ENCODE peak calls at places on chromosomes 7 and 10, in nine cellular contexts. One of them, this sample, is unnamed.

GRCh38 chr7:116591202-116592040 is 66.6 kb downstream of the CAV1 start:
- DNase-seq in activated CD4-positive, alpha-beta T cell treated with anti-CD3 and anti-CD28 coated beads for 36 hours: no peak
- DNase-seq in HepG2: no peak
- DNase-seq in GM12892: no peak
- DNase-seq in left ventricle myocardium inferior: no peak
- DNase-seq in RPMI8226: peak; percentile 32
- DNase-seq in Ammon's horn: peak; percentile 15
- DNase-seq in retinal pigment epithelial cell: no peak
- DNase-seq in psoas muscle: no peak
- DNase-seq in this sample: peak; percentile 44

GRCh38 chr7:23530901-23531793 is 634 bp downstream of the TRA2A start:
- DNase-seq in psoas muscle: peak; percentile 31
- DNase-seq in activated CD4-positive, alpha-beta T cell treated with anti-CD3 and anti-CD28 coated beads for 36 hours: peak; percentile 79
- DNase-seq in HepG2: peak; percentile 35
- DNase-seq in RPMI8226: peak; percentile 51
- DNase-seq in retinal pigment epithelial cell: no peak
- DNase-seq in left ventricle myocardium inferior: peak; percentile 42
- DNase-seq in Ammon's horn: peak; percentile 51
- DNase-seq in GM12892: peak; percentile 35
- DNase-seq in this sample: peak; percentile 42

GRCh38 chr10:116740971-116741370 is 1.4 kb downstream of the HSPA12A start:
- DNase-seq in HepG2: no peak
- DNase-seq in Ammon's horn: peak; percentile 21
- DNase-seq in left ventricle myocardium inferior: no peak
- DNase-seq in GM12892: no peak
- DNase-seq in RPMI8226: no peak
- DNase-seq in activated CD4-positive, alpha-beta T cell treated with anti-CD3 and anti-CD28 coated beads for 36 hours: no peak
- DNase-seq in psoas muscle: no peak
- DNase-seq in retinal pigment epithelial cell: no peak
- DNase-seq in this sample: no peak

GRCh38 chr7:140478361-140479061 is 794 bp downstream of the MKRN1 start:
- DNase-seq in retinal pigment epithelial cell: peak; percentile 8
- DNase-seq in Ammon's horn: peak; percentile 22
- DNase-seq in HepG2: no peak
- DNase-seq in activated CD4-positive, alpha-beta T cell treated with anti-CD3 and anti-CD28 coated beads for 36 hours: peak; percentile 65
- DNase-seq in GM12892: peak; percentile 38
- DNase-seq in psoas muscle: peak; percentile 37
- DNase-seq in RPMI8226: peak; percentile 77
- DNase-seq in left ventricle myocardium inferior: peak; percentile 27
- DNase-seq in this sample: peak; percentile 46

GRCh38 chr10:11242443-11243386 is 225.0 kb downstream of the CELF2 start:
- DNase-seq in Ammon's horn: peak; percentile 47
- DNase-seq in retinal pigment epithelial cell: no peak
- DNase-seq in left ventricle myocardium inferior: peak; percentile 77
- DNase-seq in GM12892: no peak
- DNase-seq in psoas muscle: peak; percentile 39
- DNase-seq in HepG2: no peak
- DNase-seq in RPMI8226: peak; percentile 92
- DNase-seq in activated CD4-positive, alpha-beta T cell treated with anti-CD3 and anti-CD28 coated beads for 36 hours: peak; percentile 72
- DNase-seq in this sample: peak; percentile 25

GRCh38 chr10:36383349-36383748 is 741.3 kb upstream of the FZD8 start:
- DNase-seq in Ammon's horn: no peak
- DNase-seq in RPMI8226: no peak
- DNase-seq in activated CD4-positive, alpha-beta T cell treated with anti-CD3 and anti-CD28 coated beads for 36 hours: no peak
- DNase-seq in left ventricle myocardium inferior: no peak
- DNase-seq in psoas muscle: no peak
- DNase-seq in HepG2: no peak
- DNase-seq in GM12892: no peak
- DNase-seq in retinal pigment epithelial cell: no peak
- DNase-seq in this sample: no peak

GRCh38 chr10:59654007-59654406 is 55.6 kb downstream of the SLC16A9 start:
- DNase-seq in retinal pigment epithelial cell: no peak
- DNase-seq in psoas muscle: no peak
- DNase-seq in left ventricle myocardium inferior: no peak
- DNase-seq in HepG2: no peak
- DNase-seq in RPMI8226: peak; percentile 46
- DNase-seq in Ammon's horn: no peak
- DNase-seq in activated CD4-positive, alpha-beta T cell treated with anti-CD3 and anti-CD28 coated beads for 36 hours: no peak
- DNase-seq in GM12892: no peak
- DNase-seq in this sample: no peak

GRCh38 chr7:148650232-148650858 is 48.4 kb upstream of the CUL1 start:
- DNase-seq in HepG2: no peak
- DNase-seq in Ammon's horn: no peak
- DNase-seq in activated CD4-positive, alpha-beta T cell treated with anti-CD3 and anti-CD28 coated beads for 36 hours: no peak
- DNase-seq in psoas muscle: no peak
- DNase-seq in retinal pigment epithelial cell: no peak
- DNase-seq in GM12892: no peak
- DNase-seq in RPMI8226: no peak
- DNase-seq in left ventricle myocardium inferior: no peak
- DNase-seq in this sample: no peak

GRCh38 chr7:91266931-91267557 is 2.8 kb downstream of the FZD1 start:
- DNase-seq in activated CD4-positive, alpha-beta T cell treated with anti-CD3 and anti-CD28 coated beads for 36 hours: no peak
- DNase-seq in RPMI8226: no peak
- DNase-seq in psoas muscle: no peak
- DNase-seq in Ammon's horn: no peak
- DNase-seq in HepG2: no peak
- DNase-seq in left ventricle myocardium inferior: no peak
- DNase-seq in GM12892: no peak
- DNase-seq in retinal pigment epithelial cell: no peak
- DNase-seq in this sample: no peak

GRCh38 chr7:153445641-153446040 is 606.6 kb upstream of the DPP6 start:
- DNase-seq in activated CD4-positive, alpha-beta T cell treated with anti-CD3 and anti-CD28 coated beads for 36 hours: no peak
- DNase-seq in HepG2: no peak
- DNase-seq in psoas muscle: no peak
- DNase-seq in left ventricle myocardium inferior: no peak
- DNase-seq in retinal pigment epithelial cell: no peak
- DNase-seq in Ammon's horn: no peak
- DNase-seq in GM12892: no peak
- DNase-seq in RPMI8226: no peak
- DNase-seq in this sample: no peak

GRCh38 chr10:119608316-119609155 is 11.8 kb upstream of the TIAL1 start:
- DNase-seq in Ammon's horn: peak; percentile 78
- DNase-seq in retinal pigment epithelial cell: no peak
- DNase-seq in HepG2: peak; percentile 36
- DNase-seq in psoas muscle: peak; percentile 43
- DNase-seq in left ventricle myocardium inferior: peak; percentile 32
- DNase-seq in RPMI8226: peak; percentile 43
- DNase-seq in GM12892: no peak
- DNase-seq in activated CD4-positive, alpha-beta T cell treated with anti-CD3 and anti-CD28 coated beads for 36 hours: peak; percentile 59
- DNase-seq in this sample: peak; percentile 60

GRCh38 chr10:86377797-86378146 is 11.2 kb upstream of the GRID1 start:
- DNase-seq in RPMI8226: no peak
- DNase-seq in GM12892: no peak
- DNase-seq in activated CD4-positive, alpha-beta T cell treated with anti-CD3 and anti-CD28 coated beads for 36 hours: no peak
- DNase-seq in left ventricle myocardium inferior: no peak
- DNase-seq in HepG2: no peak
- DNase-seq in retinal pigment epithelial cell: no peak
- DNase-seq in psoas muscle: no peak
- DNase-seq in Ammon's horn: no peak
- DNase-seq in this sample: no peak

GRCh38 chr10:89250814-89251416 is 660 bp downstream of the LIPA start:
- DNase-seq in left ventricle myocardium inferior: no peak
- DNase-seq in RPMI8226: no peak
- DNase-seq in psoas muscle: no peak
- DNase-seq in Ammon's horn: peak; percentile 38
- DNase-seq in retinal pigment epithelial cell: no peak
- DNase-seq in HepG2: peak; percentile 18
- DNase-seq in GM12892: no peak
- DNase-seq in activated CD4-positive, alpha-beta T cell treated with anti-CD3 and anti-CD28 coated beads for 36 hours: no peak
- DNase-seq in this sample: peak; percentile 77

GRCh38 chr7:149686001-149686400 is 87.4 kb downstream of the ZNF467 start:
- DNase-seq in Ammon's horn: no peak
- DNase-seq in GM12892: no peak
- DNase-seq in HepG2: no peak
- DNase-seq in RPMI8226: no peak
- DNase-seq in activated CD4-positive, alpha-beta T cell treated with anti-CD3 and anti-CD28 coated beads for 36 hours: no peak
- DNase-seq in retinal pigment epithelial cell: no peak
- DNase-seq in left ventricle myocardium inferior: no peak
- DNase-seq in psoas muscle: no peak
- DNase-seq in this sample: no peak

GRCh38 chr7:24945899-24946298 is 34.1 kb downstream of the OSBPL3 start:
- DNase-seq in RPMI8226: no peak
- DNase-seq in Ammon's horn: no peak
- DNase-seq in activated CD4-positive, alpha-beta T cell treated with anti-CD3 and anti-CD28 coated beads for 36 hours: no peak
- DNase-seq in GM12892: no peak
- DNase-seq in left ventricle myocardium inferior: no peak
- DNase-seq in HepG2: no peak
- DNase-seq in psoas muscle: no peak
- DNase-seq in retinal pigment epithelial cell: no peak
- DNase-seq in this sample: no peak

GRCh38 chr7:107450970-107451369 is 18.9 kb upstream of the GPR22 start:
- DNase-seq in psoas muscle: no peak
- DNase-seq in HepG2: no peak
- DNase-seq in activated CD4-positive, alpha-beta T cell treated with anti-CD3 and anti-CD28 coated beads for 36 hours: no peak
- DNase-seq in GM12892: no peak
- DNase-seq in Ammon's horn: no peak
- DNase-seq in RPMI8226: no peak
- DNase-seq in retinal pigment epithelial cell: no peak
- DNase-seq in left ventricle myocardium inferior: no peak
- DNase-seq in this sample: no peak

GRCh38 chr10:61633665-61634064 is 29.1 kb upstream of the CABCOCO1 start:
- DNase-seq in RPMI8226: no peak
- DNase-seq in psoas muscle: no peak
- DNase-seq in Ammon's horn: no peak
- DNase-seq in HepG2: no peak
- DNase-seq in retinal pigment epithelial cell: peak; percentile 83
- DNase-seq in left ventricle myocardium inferior: no peak
- DNase-seq in activated CD4-positive, alpha-beta T cell treated with anti-CD3 and anti-CD28 coated beads for 36 hours: no peak
- DNase-seq in GM12892: no peak
- DNase-seq in this sample: no peak

GRCh38 chr7:71638108-71638507 is 506.2 kb downstream of the GALNT17 start:
- DNase-seq in psoas muscle: no peak
- DNase-seq in left ventricle myocardium inferior: no peak
- DNase-seq in retinal pigment epithelial cell: no peak
- DNase-seq in RPMI8226: no peak
- DNase-seq in HepG2: no peak
- DNase-seq in GM12892: no peak
- DNase-seq in Ammon's horn: no peak
- DNase-seq in activated CD4-positive, alpha-beta T cell treated with anti-CD3 and anti-CD28 coated beads for 36 hours: no peak
- DNase-seq in this sample: no peak

GRCh38 chr7:152891837-152892236 is 132.3 kb downstream of the ACTR3B start:
- DNase-seq in retinal pigment epithelial cell: no peak
- DNase-seq in GM12892: no peak
- DNase-seq in left ventricle myocardium inferior: no peak
- DNase-seq in activated CD4-positive, alpha-beta T cell treated with anti-CD3 and anti-CD28 coated beads for 36 hours: no peak
- DNase-seq in RPMI8226: no peak
- DNase-seq in Ammon's horn: no peak
- DNase-seq in HepG2: no peak
- DNase-seq in psoas muscle: no peak
- DNase-seq in this sample: no peak

GRCh38 chr10:48671914-48672595 is 12.6 kb upstream of the WDFY4 start:
- DNase-seq in HepG2: no peak
- DNase-seq in retinal pigment epithelial cell: no peak
- DNase-seq in left ventricle myocardium inferior: no peak
- DNase-seq in psoas muscle: no peak
- DNase-seq in RPMI8226: no peak
- DNase-seq in Ammon's horn: no peak
- DNase-seq in GM12892: no peak
- DNase-seq in activated CD4-positive, alpha-beta T cell treated with anti-CD3 and anti-CD28 coated beads for 36 hours: no peak
- DNase-seq in this sample: no peak